ENCODE peak calls at places on chromosomes 12 and 14, in nine cellular contexts. J is stomach, P is breast epithelium, R is tibial nerve, T is A549, L is H1, M is suprapubic skin, H is body of pancreas, Z is HepG2. I is an unnamed sample.

GRCh38 chr12:30823140-30823669 is 68.5 kb upstream of the CAPRIN2 start:
- DNase-seq in M (peak; percentile 83), R (peak; percentile 21), H (peak; percentile 45), P (no peak), T (no peak), Z (no peak), J (peak; percentile 28), L (no peak), I (peak; percentile 64)

GRCh38 chr12:6461401-6462233 is 8.9 kb downstream of the VAMP1 start:
- DNase-seq in M (no peak), P (peak; percentile 59), L (no peak), H (peak; percentile 38), J (peak; percentile 62), Z (no peak), R (no peak), T (no peak), I (peak; percentile 69)

GRCh38 chr12:27177716-27178115 is 66.4 kb upstream of the STK38L start:
- DNase-seq in T (no peak), M (no peak), J (no peak), P (no peak), L (no peak), R (no peak), H (no peak), Z (no peak), I (no peak)

GRCh38 chr14:55688566-55688965 is 108.6 kb downstream of the KTN1 start:
- DNase-seq in T (no peak), P (no peak), R (no peak), M (no peak), J (no peak), Z (no peak), H (no peak), L (no peak), I (no peak)

GRCh38 chr12:69425417-69425816 is 44.8 kb upstream of the FRS2 start:
- DNase-seq in Z (no peak), T (no peak), M (no peak), R (no peak), H (no peak), L (no peak), P (no peak), J (no peak), I (no peak)

GRCh38 chr12:85557850-85558249 is 277.8 kb downstream of the ALX1 start:
- DNase-seq in J (no peak), T (no peak), L (no peak), Z (no peak), M (no peak), R (no peak), P (no peak), H (no peak), I (no peak)

GRCh38 chr14:83255015-83255726 is 1721.5 kb upstream of the SEL1L start:
- DNase-seq in M (no peak), L (no peak), P (no peak), Z (no peak), J (no peak), T (no peak), R (no peak), H (no peak), I (no peak)

GRCh38 chr14:54532111-54533012 is 22.7 kb downstream of the CGRRF1 start:
- DNase-seq in M (no peak), J (no peak), Z (no peak), R (no peak), T (no peak), P (no peak), H (no peak), L (no peak), I (no peak)

DNA sequence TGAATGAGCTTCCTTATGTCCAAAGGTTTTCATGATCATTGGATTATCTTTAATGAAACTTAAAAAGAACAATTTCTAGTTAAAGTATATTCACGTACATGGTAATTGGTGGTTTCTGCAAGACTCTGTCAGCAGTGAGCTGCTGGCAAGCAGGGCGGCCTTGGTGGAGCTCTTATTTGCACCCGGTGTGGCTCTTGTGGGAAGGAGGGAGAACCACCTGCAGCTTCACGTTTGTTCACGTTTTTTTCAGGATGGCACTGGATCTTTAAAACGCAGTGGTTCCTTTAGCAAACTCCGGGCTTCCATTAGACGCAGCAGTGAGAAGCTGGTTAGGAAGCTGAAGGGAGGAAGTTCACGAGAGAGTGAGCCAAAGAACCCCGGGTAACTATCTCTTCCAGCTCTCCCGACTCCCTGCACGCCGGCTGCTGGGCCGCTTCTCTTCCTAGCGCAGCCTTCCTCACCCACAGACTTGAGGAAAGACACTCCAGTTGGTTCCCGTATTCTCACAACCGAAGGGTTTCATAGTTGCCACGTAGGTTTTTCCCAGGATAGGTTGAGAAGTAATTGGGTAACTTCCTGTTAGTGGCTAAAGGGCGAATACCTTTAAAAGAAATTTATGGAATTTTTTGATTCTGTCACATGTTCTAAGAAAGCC is 28.3 kb downstream of the XRCC3 start:
- DNase-seq in T (no peak), H (no peak), R (no peak), J (no peak), P (no peak), M (no peak), L (no peak), Z (no peak), I (no peak)
- H3K27ac ChIP-seq in T (no peak overlapping the region), H (no peak overlapping the region), R (no peak overlapping the region), J (no peak overlapping the region), P (peak overlapping the region; percentile 12), M (no peak overlapping the region), L (no peak overlapping the region), Z (no peak overlapping the region), I (peak overlapping the region; percentile 34)

DNA sequence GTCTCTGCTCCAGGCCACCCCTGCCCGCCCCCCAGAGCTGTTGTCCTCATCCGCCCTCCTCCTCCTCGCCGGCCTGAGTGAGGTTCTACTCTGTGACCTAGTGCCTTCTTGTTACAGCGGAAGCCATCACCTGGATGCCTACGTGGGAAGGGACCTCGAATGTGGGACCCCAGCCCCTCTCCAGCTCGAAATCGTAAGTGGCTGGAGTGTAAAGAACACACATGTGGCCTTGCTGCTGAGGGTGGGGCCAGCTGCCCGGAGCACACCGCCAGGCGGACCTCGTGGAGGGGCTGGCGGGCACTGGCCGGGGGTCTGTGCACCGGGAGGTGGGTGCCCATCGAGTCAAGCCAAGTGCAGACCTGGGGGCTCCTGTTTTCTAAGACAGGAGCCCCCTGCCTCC is 19.4 kb downstream of the MEG3 start:
- DNase-seq in H (no peak), R (no peak), T (no peak), L (no peak), M (no peak), P (no peak), Z (no peak), J (no peak), I (no peak)
- TF ChIP-seq POLR2A in H (no peak), R (no peak), T (no peak), L (no peak), M (no peak), P (no peak), Z (no peak), J (no peak), I (no peak)

GRCh38 chr12:76276499-76277151 is 71.6 kb downstream of the BBS10 start:
- DNase-seq in H (no peak), T (no peak), Z (no peak), J (no peak), R (no peak), M (no peak), P (no peak), L (no peak), I (peak; percentile 31)

GRCh38 chr12:76272292-76272691 is 75.9 kb downstream of the BBS10 start:
- DNase-seq in R (no peak), P (peak; percentile 71), L (no peak), Z (peak; percentile 3), M (no peak), T (no peak), J (no peak), H (no peak), I (no peak)

GRCh38 chr12:76277480-76277879 is 70.7 kb downstream of the BBS10 start:
- DNase-seq in Z (no peak), L (no peak), R (no peak), P (no peak), T (no peak), M (no peak), J (no peak), H (no peak), I (no peak)

GRCh38 chr12:76274699-76275098 is 73.5 kb downstream of the BBS10 start:
- DNase-seq in T (no peak), H (no peak), R (no peak), J (no peak), L (no peak), P (no peak), Z (no peak), M (no peak), I (no peak)

GRCh38 chr12:76275511-76276093 is 72.6 kb downstream of the BBS10 start:
- DNase-seq in J (no peak), H (no peak), R (no peak), T (no peak), L (no peak), P (no peak), Z (no peak), M (no peak), I (no peak)
- H3K27ac ChIP-seq in J (no peak overlapping the region), H (no peak overlapping the region), R (no peak overlapping the region), T (no peak overlapping the region), L (no peak overlapping the region), P (no peak overlapping the region), Z (no peak overlapping the region), M (no peak overlapping the region), I (peak overlapping the region; percentile 70)

GRCh38 chr12:121536929-121537813 is 43.7 kb downstream of the KDM2B start:
- DNase-seq in P (peak; percentile 74), M (peak; percentile 90), L (no peak), T (peak; percentile 79), J (peak; percentile 93), H (peak; percentile 91), R (peak; percentile 66), Z (peak; percentile 76), I (peak; percentile 92)

GRCh38 chr12:121535150-121536057 is 45.4 kb downstream of the KDM2B start:
- DNase-seq in Z (no peak), R (no peak), L (no peak), H (no peak), T (no peak), J (no peak), M (no peak), P (no peak), I (no peak)

GRCh38 chr12:121537814-121538698 is 42.8 kb downstream of the KDM2B start:
- DNase-seq in P (no peak), J (peak; percentile 33), M (no peak), R (no peak), L (no peak), T (no peak), H (no peak), Z (no peak), I (no peak)

GRCh38 chr12:121534495-121535148 is 46.2 kb downstream of the KDM2B start:
- DNase-seq in R (no peak), P (no peak), T (no peak), Z (no peak), L (peak; percentile 31), J (no peak), H (no peak), M (no peak), I (no peak)

DNA sequence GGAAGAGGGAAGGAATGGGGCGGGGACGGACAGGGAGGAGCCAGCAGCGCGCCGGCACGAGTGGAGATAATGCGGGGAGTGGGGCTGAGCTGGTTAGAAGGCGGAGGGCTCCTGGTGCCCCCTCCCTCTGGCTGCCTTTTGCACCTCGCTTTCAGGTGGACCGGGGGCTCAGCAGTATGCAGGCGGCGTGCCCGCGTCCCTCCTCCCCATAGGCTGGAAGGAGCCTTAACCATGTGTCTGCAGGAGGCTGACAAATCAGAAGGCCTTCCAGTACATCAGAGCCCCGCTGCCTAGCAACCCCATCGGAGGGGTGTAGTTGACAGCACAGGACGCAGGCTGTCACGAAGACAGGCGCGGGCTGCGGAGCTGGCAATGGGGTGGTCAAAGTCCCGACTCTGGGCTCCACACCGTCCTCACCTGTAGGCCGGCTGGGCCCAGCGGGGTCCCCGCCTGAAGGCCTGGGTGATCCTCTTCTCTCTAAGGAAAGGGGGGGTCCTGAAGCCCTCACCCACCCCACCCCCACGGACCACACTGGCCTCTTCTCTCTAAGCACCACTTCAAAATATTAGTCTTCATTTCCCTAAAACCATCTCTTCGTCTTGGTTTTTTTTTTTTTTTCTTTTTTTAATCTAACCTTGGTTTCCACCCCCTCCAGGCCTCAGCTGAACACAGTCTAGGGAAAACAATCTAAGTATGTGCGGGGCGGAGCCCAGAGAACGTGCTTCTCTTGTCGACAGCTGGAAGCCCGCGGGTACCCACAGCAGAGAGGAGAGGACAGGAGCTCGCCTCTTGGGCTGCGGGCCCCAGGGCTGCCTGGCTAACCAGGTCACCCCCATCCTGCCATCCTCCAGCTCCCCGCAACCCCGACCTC is 44.5 kb downstream of the KDM2B start:
- DNase-seq in P (peak; percentile 37), H (peak; percentile 70), M (peak; percentile 87), J (peak; percentile 78), L (no peak), Z (no peak), T (peak; percentile 63), R (peak; percentile 76), I (peak; percentile 94)
- TF ChIP-seq POLR2A in P (no peak), H (no peak), M (no peak), J (no peak), L (no peak), Z (no peak), T (no peak), R (peak; percentile 51), I (no peak)